ENCODE peak calls at places on chromosome 14, in nine cellular contexts. H is pancreas; O is activated CD4-positive, alpha-beta T cell treated with anti-CD3 and anti-CD28 coated beads for 1 hour; G is K562; P is GF-D8; L is CD14-positive monocyte; Y is HEK293T; N is Calu3; F is activated naive CD4-positive, alpha-beta T cell. A is an unnamed sample.

GRCh38 chr14:59811850-59812249 is 58.7 kb downstream of the RTN1 start:
- DNase-seq in H (no peak), O (no peak), G (no peak), P (no peak), L (no peak), Y (no peak), N (no peak), F (no peak), A (no peak)

GRCh38 chr14:68779761-68780323 is 13.0 kb downstream of the ZFP36L1 start:
- DNase-seq in H (peak), O (peak), G (no peak), P (no peak), L (no peak), Y (no peak), N (no peak), F (no peak), A (no peak)

GRCh38 chr14:71803539-71804260 is 128.5 kb upstream of the RGS6 start:
- DNase-seq in H (no peak), O (no peak), G (no peak), P (no peak), L (no peak), Y (no peak), N (peak), F (no peak), A (no peak)

GRCh38 chr14:28773917-28774691 is 7.5 kb downstream of the FOXG1 start:
- DNase-seq in H (no peak), O (no peak), G (no peak), P (no peak), L (no peak), Y (peak), N (no peak), F (no peak), A (no peak)

GRCh38 chr14:89926709-89927108 is 27.8 kb downstream of the EFCAB11 start:
- DNase-seq in H (no peak), O (no peak), G (no peak), P (no peak), L (no peak), Y (no peak), N (no peak), F (no peak), A (no peak)

GRCh38 chr14:43019826-43020225 is 1413.2 kb downstream of the LRFN5 start:
- DNase-seq in H (no peak), O (no peak), G (no peak), P (no peak), L (no peak), Y (no peak), N (no peak), F (no peak), A (no peak)

GRCh38 chr14:68526420-68527105 is 266.3 kb downstream of the ZFP36L1 start:
- DNase-seq in H (peak), O (no peak), G (no peak), P (no peak), L (peak), Y (no peak), N (peak), F (no peak), A (peak)

GRCh38 chr14:59904184-59904583 is 15.8 kb upstream of the LRRC9 start:
- DNase-seq in H (no peak), O (no peak), G (no peak), P (no peak), L (no peak), Y (no peak), N (no peak), F (no peak), A (no peak)

GRCh38 chr14:51724650-51725049 is 72.9 kb downstream of the FRMD6 start:
- DNase-seq in H (no peak), O (no peak), G (no peak), P (no peak), L (no peak), Y (no peak), N (no peak), F (no peak), A (no peak)

GRCh38 chr14:95452176-95452889 is 64.1 kb downstream of the SYNE3 start:
- DNase-seq in H (no peak), O (no peak), G (peak), P (no peak), L (no peak), Y (peak), N (peak), F (no peak), A (no peak)

GRCh38 chr14:66485910-66486421 is at the start of gene CCDC196:
- DNase-seq in H (no peak), O (no peak), G (no peak), P (no peak), L (no peak), Y (no peak), N (no peak), F (no peak), A (no peak)

GRCh38 chr14:47678993-47679392 is 3.6 kb upstream of the MDGA2 start:
- DNase-seq in H (no peak), O (no peak), G (no peak), P (no peak), L (no peak), Y (no peak), N (no peak), F (no peak), A (no peak)

GRCh38 chr14:72723741-72724530 is 170.0 kb downstream of the DPF3 start:
- DNase-seq in H (peak), O (no peak), G (no peak), P (no peak), L (no peak), Y (no peak), N (no peak), F (no peak), A (no peak)

GRCh38 chr14:58272589-58273372 is 25.6 kb upstream of the ARID4A start:
- DNase-seq in H (peak), O (no peak), G (no peak), P (no peak), L (no peak), Y (peak), N (peak), F (no peak), A (no peak)

GRCh38 chr14:39469094-39469710 is 37.0 kb upstream of the FBXO33 start:
- DNase-seq in H (no peak), O (no peak), G (no peak), P (no peak), L (peak), Y (peak), N (peak), F (no peak), A (no peak)

GRCh38 chr14:60654303-60654925 is 5.1 kb upstream of the SIX1 start:
- DNase-seq in H (no peak), O (no peak), G (no peak), P (no peak), L (no peak), Y (no peak), N (no peak), F (no peak), A (no peak)

GRCh38 chr14:69955855-69956567 is 76.8 kb downstream of the SMOC1 start:
- DNase-seq in H (no peak), O (no peak), G (no peak), P (no peak), L (no peak), Y (no peak), N (no peak), F (no peak), A (no peak)

GRCh38 chr14:55265197-55265596 is 6.0 kb upstream of the FBXO34 start:
- DNase-seq in H (no peak), O (no peak), G (no peak), P (peak), L (peak), Y (no peak), N (no peak), F (no peak), A (no peak)

GRCh38 chr14:26217778-26218177 is 380.1 kb downstream of the NOVA1 start:
- DNase-seq in H (no peak), O (no peak), G (no peak), P (no peak), L (no peak), Y (no peak), N (no peak), F (no peak), A (no peak)